ENCODE peak calls at places on chromosomes 13 and 19, in ten cellular contexts. One of them, this sample, is unnamed.

GRCh38 chr19:54606230-54606629 is 12.8 kb downstream of the LILRA1 start:
- DNase-seq in CD4-positive, CD25-positive, alpha-beta regulatory T cell: no peak
- DNase-seq in HuH-7.5: no peak
- DNase-seq in pancreas: no peak
- DNase-seq in HS-5: no peak
- DNase-seq in stimulated activated naive CD8-positive, alpha-beta T cell treated with anti-CD3 and anti-CD28 coated beads, Interleukin-15, Interleukin-2, amounts not matched to agents 100 U/mL and 50 U/mL, for 24 hours: no peak
- DNase-seq in hepatic stellate cell: no peak
- DNase-seq in tibial artery: no peak
- DNase-seq in NCI-H774: no peak
- DNase-seq in neural crest cell: no peak
- DNase-seq in this sample: no peak

GRCh38 chr19:36489920-36490415 is 607 bp upstream of the ZNF566 start:
- DNase-seq in CD4-positive, CD25-positive, alpha-beta regulatory T cell: peak; percentile 80
- DNase-seq in HuH-7.5: peak; percentile 90
- DNase-seq in pancreas: no peak
- DNase-seq in HS-5: no peak
- DNase-seq in stimulated activated naive CD8-positive, alpha-beta T cell treated with anti-CD3 and anti-CD28 coated beads, Interleukin-15, Interleukin-2, amounts not matched to agents 100 U/mL and 50 U/mL, for 24 hours: peak; percentile 75
- DNase-seq in hepatic stellate cell: peak; percentile 94
- DNase-seq in tibial artery: peak; percentile 66
- DNase-seq in NCI-H774: peak; percentile 82
- DNase-seq in neural crest cell: peak; percentile 70
- DNase-seq in this sample: no peak

GRCh38 chr13:36998624-36999041 is 507 bp downstream of the ALG5 start:
- DNase-seq in CD4-positive, CD25-positive, alpha-beta regulatory T cell: peak; percentile 10
- DNase-seq in HuH-7.5: no peak
- DNase-seq in pancreas: peak; percentile 13
- DNase-seq in HS-5: no peak
- DNase-seq in stimulated activated naive CD8-positive, alpha-beta T cell treated with anti-CD3 and anti-CD28 coated beads, Interleukin-15, Interleukin-2, amounts not matched to agents 100 U/mL and 50 U/mL, for 24 hours: peak; percentile 25
- DNase-seq in hepatic stellate cell: no peak
- DNase-seq in tibial artery: peak; percentile 27
- DNase-seq in NCI-H774: no peak
- DNase-seq in neural crest cell: peak; percentile 22
- DNase-seq in this sample: no peak

GRCh38 chr13:75838366-75839017 is 202.4 kb downstream of the LMO7 start:
- DNase-seq in CD4-positive, CD25-positive, alpha-beta regulatory T cell: no peak
- DNase-seq in HuH-7.5: no peak
- DNase-seq in pancreas: no peak
- DNase-seq in HS-5: no peak
- DNase-seq in stimulated activated naive CD8-positive, alpha-beta T cell treated with anti-CD3 and anti-CD28 coated beads, Interleukin-15, Interleukin-2, amounts not matched to agents 100 U/mL and 50 U/mL, for 24 hours: no peak
- DNase-seq in hepatic stellate cell: no peak
- DNase-seq in tibial artery: no peak
- DNase-seq in NCI-H774: peak; percentile 1
- DNase-seq in neural crest cell: no peak
- DNase-seq in this sample: peak; percentile 19

GRCh38 chr19:15469513-15470297 is 5.4 kb upstream of the RASAL3 start:
- DNase-seq in CD4-positive, CD25-positive, alpha-beta regulatory T cell: no peak
- DNase-seq in HuH-7.5: peak; percentile 6
- DNase-seq in pancreas: no peak
- DNase-seq in HS-5: no peak
- DNase-seq in stimulated activated naive CD8-positive, alpha-beta T cell treated with anti-CD3 and anti-CD28 coated beads, Interleukin-15, Interleukin-2, amounts not matched to agents 100 U/mL and 50 U/mL, for 24 hours: peak; percentile 47
- DNase-seq in hepatic stellate cell: no peak
- DNase-seq in tibial artery: no peak
- DNase-seq in NCI-H774: no peak
- DNase-seq in neural crest cell: no peak
- DNase-seq in this sample: no peak

GRCh38 chr13:45242070-45242469 is 41.2 kb upstream of the KCTD4 start:
- DNase-seq in CD4-positive, CD25-positive, alpha-beta regulatory T cell: no peak
- DNase-seq in HuH-7.5: no peak
- DNase-seq in pancreas: peak; percentile 23
- DNase-seq in HS-5: no peak
- DNase-seq in stimulated activated naive CD8-positive, alpha-beta T cell treated with anti-CD3 and anti-CD28 coated beads, Interleukin-15, Interleukin-2, amounts not matched to agents 100 U/mL and 50 U/mL, for 24 hours: no peak
- DNase-seq in hepatic stellate cell: peak; percentile 18
- DNase-seq in tibial artery: no peak
- DNase-seq in NCI-H774: no peak
- DNase-seq in neural crest cell: no peak
- DNase-seq in this sample: peak; percentile 9

GRCh38 chr13:49395416-49396277 is 48.2 kb downstream of the CAB39L start:
- DNase-seq in CD4-positive, CD25-positive, alpha-beta regulatory T cell: no peak
- DNase-seq in HuH-7.5: no peak
- DNase-seq in pancreas: no peak
- DNase-seq in HS-5: no peak
- DNase-seq in stimulated activated naive CD8-positive, alpha-beta T cell treated with anti-CD3 and anti-CD28 coated beads, Interleukin-15, Interleukin-2, amounts not matched to agents 100 U/mL and 50 U/mL, for 24 hours: no peak
- DNase-seq in hepatic stellate cell: no peak
- DNase-seq in tibial artery: peak; percentile 69
- DNase-seq in NCI-H774: no peak
- DNase-seq in neural crest cell: no peak
- DNase-seq in this sample: peak; percentile 42

GRCh38 chr19:7203317-7203716 is 90.9 kb downstream of the INSR start:
- DNase-seq in CD4-positive, CD25-positive, alpha-beta regulatory T cell: no peak
- DNase-seq in HuH-7.5: no peak
- DNase-seq in pancreas: peak; percentile 50
- DNase-seq in HS-5: no peak
- DNase-seq in stimulated activated naive CD8-positive, alpha-beta T cell treated with anti-CD3 and anti-CD28 coated beads, Interleukin-15, Interleukin-2, amounts not matched to agents 100 U/mL and 50 U/mL, for 24 hours: no peak
- DNase-seq in hepatic stellate cell: no peak
- DNase-seq in tibial artery: no peak
- DNase-seq in NCI-H774: no peak
- DNase-seq in neural crest cell: no peak
- DNase-seq in this sample: no peak

GRCh38 chr19:5718579-5719273 is 1.2 kb downstream of the LONP1 start:
- DNase-seq in CD4-positive, CD25-positive, alpha-beta regulatory T cell: no peak
- DNase-seq in HuH-7.5: peak; percentile 52
- DNase-seq in pancreas: no peak
- DNase-seq in HS-5: peak; percentile 52
- DNase-seq in stimulated activated naive CD8-positive, alpha-beta T cell treated with anti-CD3 and anti-CD28 coated beads, Interleukin-15, Interleukin-2, amounts not matched to agents 100 U/mL and 50 U/mL, for 24 hours: peak; percentile 60
- DNase-seq in hepatic stellate cell: peak; percentile 76
- DNase-seq in tibial artery: no peak
- DNase-seq in NCI-H774: no peak
- DNase-seq in neural crest cell: no peak
- DNase-seq in this sample: no peak

GRCh38 chr13:23610966-23611486 is 40.8 kb downstream of the TNFRSF19 start:
- DNase-seq in CD4-positive, CD25-positive, alpha-beta regulatory T cell: no peak
- DNase-seq in HuH-7.5: no peak
- DNase-seq in pancreas: no peak
- DNase-seq in HS-5: no peak
- DNase-seq in stimulated activated naive CD8-positive, alpha-beta T cell treated with anti-CD3 and anti-CD28 coated beads, Interleukin-15, Interleukin-2, amounts not matched to agents 100 U/mL and 50 U/mL, for 24 hours: no peak
- DNase-seq in hepatic stellate cell: no peak
- DNase-seq in tibial artery: no peak
- DNase-seq in NCI-H774: no peak
- DNase-seq in neural crest cell: no peak
- DNase-seq in this sample: no peak

GRCh38 chr19:4567584-4568071 is 8.1 kb upstream of the SEMA6B start:
- DNase-seq in CD4-positive, CD25-positive, alpha-beta regulatory T cell: peak; percentile 53
- DNase-seq in HuH-7.5: peak; percentile 76
- DNase-seq in pancreas: no peak
- DNase-seq in HS-5: no peak
- DNase-seq in stimulated activated naive CD8-positive, alpha-beta T cell treated with anti-CD3 and anti-CD28 coated beads, Interleukin-15, Interleukin-2, amounts not matched to agents 100 U/mL and 50 U/mL, for 24 hours: peak; percentile 81
- DNase-seq in hepatic stellate cell: peak; percentile 78
- DNase-seq in tibial artery: no peak
- DNase-seq in NCI-H774: peak; percentile 51
- DNase-seq in neural crest cell: peak; percentile 90
- DNase-seq in this sample: no peak

GRCh38 chr13:30318026-30318425 is 10.7 kb upstream of the KATNAL1 start:
- DNase-seq in CD4-positive, CD25-positive, alpha-beta regulatory T cell: no peak
- DNase-seq in HuH-7.5: no peak
- DNase-seq in pancreas: no peak
- DNase-seq in HS-5: no peak
- DNase-seq in stimulated activated naive CD8-positive, alpha-beta T cell treated with anti-CD3 and anti-CD28 coated beads, Interleukin-15, Interleukin-2, amounts not matched to agents 100 U/mL and 50 U/mL, for 24 hours: no peak
- DNase-seq in hepatic stellate cell: no peak
- DNase-seq in tibial artery: no peak
- DNase-seq in NCI-H774: no peak
- DNase-seq in neural crest cell: no peak
- DNase-seq in this sample: no peak

GRCh38 chr13:110297011-110297410 is 9.9 kb downstream of the COL4A1 start:
- DNase-seq in CD4-positive, CD25-positive, alpha-beta regulatory T cell: no peak
- DNase-seq in HuH-7.5: no peak
- DNase-seq in pancreas: no peak
- DNase-seq in HS-5: no peak
- DNase-seq in stimulated activated naive CD8-positive, alpha-beta T cell treated with anti-CD3 and anti-CD28 coated beads, Interleukin-15, Interleukin-2, amounts not matched to agents 100 U/mL and 50 U/mL, for 24 hours: no peak
- DNase-seq in hepatic stellate cell: no peak
- DNase-seq in tibial artery: no peak
- DNase-seq in NCI-H774: no peak
- DNase-seq in neural crest cell: no peak
- DNase-seq in this sample: no peak

GRCh38 chr13:96003304-96003703 is 49.9 kb downstream of the UGGT2 start:
- DNase-seq in CD4-positive, CD25-positive, alpha-beta regulatory T cell: no peak
- DNase-seq in HuH-7.5: no peak
- DNase-seq in pancreas: no peak
- DNase-seq in HS-5: no peak
- DNase-seq in stimulated activated naive CD8-positive, alpha-beta T cell treated with anti-CD3 and anti-CD28 coated beads, Interleukin-15, Interleukin-2, amounts not matched to agents 100 U/mL and 50 U/mL, for 24 hours: no peak
- DNase-seq in hepatic stellate cell: no peak
- DNase-seq in tibial artery: no peak
- DNase-seq in NCI-H774: no peak
- DNase-seq in neural crest cell: no peak
- DNase-seq in this sample: no peak

GRCh38 chr19:24053601-24054000 is 33.4 kb upstream of the ZNF254 start:
- DNase-seq in CD4-positive, CD25-positive, alpha-beta regulatory T cell: no peak
- DNase-seq in HuH-7.5: no peak
- DNase-seq in pancreas: no peak
- DNase-seq in HS-5: no peak
- DNase-seq in stimulated activated naive CD8-positive, alpha-beta T cell treated with anti-CD3 and anti-CD28 coated beads, Interleukin-15, Interleukin-2, amounts not matched to agents 100 U/mL and 50 U/mL, for 24 hours: no peak
- DNase-seq in hepatic stellate cell: no peak
- DNase-seq in tibial artery: no peak
- DNase-seq in NCI-H774: no peak
- DNase-seq in neural crest cell: no peak
- DNase-seq in this sample: no peak

GRCh38 chr19:40613669-40614594 is 12.8 kb downstream of the LTBP4 start:
- DNase-seq in CD4-positive, CD25-positive, alpha-beta regulatory T cell: peak; percentile 84
- DNase-seq in HuH-7.5: no peak
- DNase-seq in pancreas: peak; percentile 39
- DNase-seq in HS-5: no peak
- DNase-seq in stimulated activated naive CD8-positive, alpha-beta T cell treated with anti-CD3 and anti-CD28 coated beads, Interleukin-15, Interleukin-2, amounts not matched to agents 100 U/mL and 50 U/mL, for 24 hours: peak; percentile 90
- DNase-seq in hepatic stellate cell: no peak
- DNase-seq in tibial artery: peak; percentile 84
- DNase-seq in NCI-H774: peak; percentile 87
- DNase-seq in neural crest cell: peak; percentile 57
- DNase-seq in this sample: peak; percentile 77

GRCh38 chr19:15194938-15195337 is 5.9 kb downstream of the NOTCH3 start:
- DNase-seq in CD4-positive, CD25-positive, alpha-beta regulatory T cell: no peak
- DNase-seq in HuH-7.5: no peak
- DNase-seq in pancreas: no peak
- DNase-seq in HS-5: no peak
- DNase-seq in stimulated activated naive CD8-positive, alpha-beta T cell treated with anti-CD3 and anti-CD28 coated beads, Interleukin-15, Interleukin-2, amounts not matched to agents 100 U/mL and 50 U/mL, for 24 hours: no peak
- DNase-seq in hepatic stellate cell: peak; percentile 80
- DNase-seq in tibial artery: peak; percentile 50
- DNase-seq in NCI-H774: no peak
- DNase-seq in neural crest cell: no peak
- DNase-seq in this sample: no peak

This sample was measured in prostate gland.